ENCODE peak calls at places on chromosomes 1 and 21, in eight cellular contexts. One of them, this sample, is unnamed.

GRCh38 chr1:98402860-98403259 is 258.7 kb upstream of the SNX7 start:
- DNase-seq in mammary epithelial cell: no peak
- DNase-seq in stimulated activated naive B cell treated with anti-CD40 and anti-IgM and Interleukin-4, amounts not matched to agents 10 μg/mL and 1 μg/mL and 100 μg/mL, for 72 hours: no peak
- DNase-seq in activated CD4-positive, alpha-beta T cell treated with anti-CD3 and anti-CD28 coated beads, Interleukin-2, amount 10 ng/mL, durations not matched to agents 7 days and 5 days: no peak
- DNase-seq in activated T-helper 9 cell treated with anti-CD3 and anti-CD28 coated beads, Interleukin-2, amount 50 U/mL, for 16 hours: no peak
- DNase-seq in CD4-positive, alpha-beta T cell: no peak
- DNase-seq in upper lobe of right lung: no peak
- DNase-seq in HFFc6: no peak
- DNase-seq in this sample: no peak

GRCh38 chr1:175390522-175391247 is 198.1 kb upstream of the KIAA0040 start:
- DNase-seq in mammary epithelial cell: peak; percentile 13
- DNase-seq in stimulated activated naive B cell treated with anti-CD40 and anti-IgM and Interleukin-4, amounts not matched to agents 10 μg/mL and 1 μg/mL and 100 μg/mL, for 72 hours: no peak
- DNase-seq in activated CD4-positive, alpha-beta T cell treated with anti-CD3 and anti-CD28 coated beads, Interleukin-2, amount 10 ng/mL, durations not matched to agents 7 days and 5 days: no peak
- DNase-seq in activated T-helper 9 cell treated with anti-CD3 and anti-CD28 coated beads, Interleukin-2, amount 50 U/mL, for 16 hours: no peak
- DNase-seq in CD4-positive, alpha-beta T cell: no peak
- DNase-seq in upper lobe of right lung: no peak
- DNase-seq in HFFc6: no peak
- DNase-seq in this sample: no peak

GRCh38 chr1:55478742-55479141 is 263.6 kb upstream of the USP24 start:
- DNase-seq in mammary epithelial cell: peak; percentile 21
- DNase-seq in stimulated activated naive B cell treated with anti-CD40 and anti-IgM and Interleukin-4, amounts not matched to agents 10 μg/mL and 1 μg/mL and 100 μg/mL, for 72 hours: no peak
- DNase-seq in activated CD4-positive, alpha-beta T cell treated with anti-CD3 and anti-CD28 coated beads, Interleukin-2, amount 10 ng/mL, durations not matched to agents 7 days and 5 days: no peak
- DNase-seq in activated T-helper 9 cell treated with anti-CD3 and anti-CD28 coated beads, Interleukin-2, amount 50 U/mL, for 16 hours: no peak
- DNase-seq in CD4-positive, alpha-beta T cell: no peak
- DNase-seq in upper lobe of right lung: no peak
- DNase-seq in HFFc6: peak; percentile 31
- DNase-seq in this sample: no peak

GRCh38 chr1:2474933-2475371 is 1.1 kb upstream of the PLCH2 start:
- DNase-seq in mammary epithelial cell: no peak
- DNase-seq in stimulated activated naive B cell treated with anti-CD40 and anti-IgM and Interleukin-4, amounts not matched to agents 10 μg/mL and 1 μg/mL and 100 μg/mL, for 72 hours: no peak
- DNase-seq in activated CD4-positive, alpha-beta T cell treated with anti-CD3 and anti-CD28 coated beads, Interleukin-2, amount 10 ng/mL, durations not matched to agents 7 days and 5 days: no peak
- DNase-seq in activated T-helper 9 cell treated with anti-CD3 and anti-CD28 coated beads, Interleukin-2, amount 50 U/mL, for 16 hours: no peak
- DNase-seq in CD4-positive, alpha-beta T cell: no peak
- DNase-seq in upper lobe of right lung: no peak
- DNase-seq in HFFc6: no peak
- DNase-seq in this sample: no peak

GRCh38 chr1:206555473-206555935 is 48.2 kb downstream of the RASSF5 start:
- DNase-seq in mammary epithelial cell: no peak
- DNase-seq in stimulated activated naive B cell treated with anti-CD40 and anti-IgM and Interleukin-4, amounts not matched to agents 10 μg/mL and 1 μg/mL and 100 μg/mL, for 72 hours: no peak
- DNase-seq in activated CD4-positive, alpha-beta T cell treated with anti-CD3 and anti-CD28 coated beads, Interleukin-2, amount 10 ng/mL, durations not matched to agents 7 days and 5 days: no peak
- DNase-seq in activated T-helper 9 cell treated with anti-CD3 and anti-CD28 coated beads, Interleukin-2, amount 50 U/mL, for 16 hours: no peak
- DNase-seq in CD4-positive, alpha-beta T cell: no peak
- DNase-seq in upper lobe of right lung: no peak
- DNase-seq in HFFc6: no peak
- DNase-seq in this sample: no peak

GRCh38 chr1:23825762-23826522 is 713 bp upstream of the HMGCL start:
- DNase-seq in mammary epithelial cell: no peak
- DNase-seq in stimulated activated naive B cell treated with anti-CD40 and anti-IgM and Interleukin-4, amounts not matched to agents 10 μg/mL and 1 μg/mL and 100 μg/mL, for 72 hours: no peak
- DNase-seq in activated CD4-positive, alpha-beta T cell treated with anti-CD3 and anti-CD28 coated beads, Interleukin-2, amount 10 ng/mL, durations not matched to agents 7 days and 5 days: no peak
- DNase-seq in activated T-helper 9 cell treated with anti-CD3 and anti-CD28 coated beads, Interleukin-2, amount 50 U/mL, for 16 hours: no peak
- DNase-seq in CD4-positive, alpha-beta T cell: no peak
- DNase-seq in upper lobe of right lung: no peak
- DNase-seq in HFFc6: no peak
- DNase-seq in this sample: no peak

GRCh38 chr1:67833595-67833926 is 294 bp upstream of the GNG12 start:
- DNase-seq in mammary epithelial cell: no peak
- DNase-seq in stimulated activated naive B cell treated with anti-CD40 and anti-IgM and Interleukin-4, amounts not matched to agents 10 μg/mL and 1 μg/mL and 100 μg/mL, for 72 hours: no peak
- DNase-seq in activated CD4-positive, alpha-beta T cell treated with anti-CD3 and anti-CD28 coated beads, Interleukin-2, amount 10 ng/mL, durations not matched to agents 7 days and 5 days: no peak
- DNase-seq in activated T-helper 9 cell treated with anti-CD3 and anti-CD28 coated beads, Interleukin-2, amount 50 U/mL, for 16 hours: no peak
- DNase-seq in CD4-positive, alpha-beta T cell: no peak
- DNase-seq in upper lobe of right lung: no peak
- DNase-seq in HFFc6: peak; percentile 55
- DNase-seq in this sample: no peak

GRCh38 chr1:165717918-165718515 is 19.7 kb upstream of the ALDH9A1 start:
- DNase-seq in mammary epithelial cell: peak; percentile 52
- DNase-seq in stimulated activated naive B cell treated with anti-CD40 and anti-IgM and Interleukin-4, amounts not matched to agents 10 μg/mL and 1 μg/mL and 100 μg/mL, for 72 hours: peak; percentile 9
- DNase-seq in activated CD4-positive, alpha-beta T cell treated with anti-CD3 and anti-CD28 coated beads, Interleukin-2, amount 10 ng/mL, durations not matched to agents 7 days and 5 days: peak; percentile 65
- DNase-seq in activated T-helper 9 cell treated with anti-CD3 and anti-CD28 coated beads, Interleukin-2, amount 50 U/mL, for 16 hours: no peak
- DNase-seq in CD4-positive, alpha-beta T cell: no peak
- DNase-seq in upper lobe of right lung: no peak
- DNase-seq in HFFc6: peak; percentile 66
- DNase-seq in this sample: no peak

GRCh38 chr1:147264158-147264768 is 21.8 kb downstream of the CHD1L start:
- DNase-seq in mammary epithelial cell: peak; percentile 67
- DNase-seq in stimulated activated naive B cell treated with anti-CD40 and anti-IgM and Interleukin-4, amounts not matched to agents 10 μg/mL and 1 μg/mL and 100 μg/mL, for 72 hours: no peak
- DNase-seq in activated CD4-positive, alpha-beta T cell treated with anti-CD3 and anti-CD28 coated beads, Interleukin-2, amount 10 ng/mL, durations not matched to agents 7 days and 5 days: no peak
- DNase-seq in activated T-helper 9 cell treated with anti-CD3 and anti-CD28 coated beads, Interleukin-2, amount 50 U/mL, for 16 hours: no peak
- DNase-seq in CD4-positive, alpha-beta T cell: no peak
- DNase-seq in upper lobe of right lung: no peak
- DNase-seq in HFFc6: peak; percentile 65
- DNase-seq in this sample: no peak

GRCh38 chr1:67599085-67599484 is 85.9 kb upstream of the GADD45A start:
- DNase-seq in mammary epithelial cell: no peak
- DNase-seq in stimulated activated naive B cell treated with anti-CD40 and anti-IgM and Interleukin-4, amounts not matched to agents 10 μg/mL and 1 μg/mL and 100 μg/mL, for 72 hours: no peak
- DNase-seq in activated CD4-positive, alpha-beta T cell treated with anti-CD3 and anti-CD28 coated beads, Interleukin-2, amount 10 ng/mL, durations not matched to agents 7 days and 5 days: no peak
- DNase-seq in activated T-helper 9 cell treated with anti-CD3 and anti-CD28 coated beads, Interleukin-2, amount 50 U/mL, for 16 hours: no peak
- DNase-seq in CD4-positive, alpha-beta T cell: no peak
- DNase-seq in upper lobe of right lung: no peak
- DNase-seq in HFFc6: peak; percentile 22
- DNase-seq in this sample: no peak

GRCh38 chr1:116934586-116935207 is 25.0 kb downstream of the PTGFRN start:
- DNase-seq in mammary epithelial cell: no peak
- DNase-seq in stimulated activated naive B cell treated with anti-CD40 and anti-IgM and Interleukin-4, amounts not matched to agents 10 μg/mL and 1 μg/mL and 100 μg/mL, for 72 hours: no peak
- DNase-seq in activated CD4-positive, alpha-beta T cell treated with anti-CD3 and anti-CD28 coated beads, Interleukin-2, amount 10 ng/mL, durations not matched to agents 7 days and 5 days: no peak
- DNase-seq in activated T-helper 9 cell treated with anti-CD3 and anti-CD28 coated beads, Interleukin-2, amount 50 U/mL, for 16 hours: no peak
- DNase-seq in CD4-positive, alpha-beta T cell: no peak
- DNase-seq in upper lobe of right lung: no peak
- DNase-seq in HFFc6: no peak
- DNase-seq in this sample: no peak

GRCh38 chr21:35371217-35371616 is 322.1 kb upstream of the RUNX1 start:
- DNase-seq in mammary epithelial cell: no peak
- DNase-seq in stimulated activated naive B cell treated with anti-CD40 and anti-IgM and Interleukin-4, amounts not matched to agents 10 μg/mL and 1 μg/mL and 100 μg/mL, for 72 hours: no peak
- DNase-seq in activated CD4-positive, alpha-beta T cell treated with anti-CD3 and anti-CD28 coated beads, Interleukin-2, amount 10 ng/mL, durations not matched to agents 7 days and 5 days: no peak
- DNase-seq in activated T-helper 9 cell treated with anti-CD3 and anti-CD28 coated beads, Interleukin-2, amount 50 U/mL, for 16 hours: no peak
- DNase-seq in CD4-positive, alpha-beta T cell: no peak
- DNase-seq in upper lobe of right lung: no peak
- DNase-seq in HFFc6: no peak
- DNase-seq in this sample: no peak

GRCh38 chr1:231949277-231950122 is 322.9 kb downstream of the DISC1 start:
- DNase-seq in mammary epithelial cell: no peak
- DNase-seq in stimulated activated naive B cell treated with anti-CD40 and anti-IgM and Interleukin-4, amounts not matched to agents 10 μg/mL and 1 μg/mL and 100 μg/mL, for 72 hours: no peak
- DNase-seq in activated CD4-positive, alpha-beta T cell treated with anti-CD3 and anti-CD28 coated beads, Interleukin-2, amount 10 ng/mL, durations not matched to agents 7 days and 5 days: no peak
- DNase-seq in activated T-helper 9 cell treated with anti-CD3 and anti-CD28 coated beads, Interleukin-2, amount 50 U/mL, for 16 hours: no peak
- DNase-seq in CD4-positive, alpha-beta T cell: no peak
- DNase-seq in upper lobe of right lung: no peak
- DNase-seq in HFFc6: no peak
- DNase-seq in this sample: no peak

GRCh38 chr1:59214764-59215208 is 82.1 kb upstream of the FGGY start:
- DNase-seq in mammary epithelial cell: no peak
- DNase-seq in stimulated activated naive B cell treated with anti-CD40 and anti-IgM and Interleukin-4, amounts not matched to agents 10 μg/mL and 1 μg/mL and 100 μg/mL, for 72 hours: no peak
- DNase-seq in activated CD4-positive, alpha-beta T cell treated with anti-CD3 and anti-CD28 coated beads, Interleukin-2, amount 10 ng/mL, durations not matched to agents 7 days and 5 days: no peak
- DNase-seq in activated T-helper 9 cell treated with anti-CD3 and anti-CD28 coated beads, Interleukin-2, amount 50 U/mL, for 16 hours: no peak
- DNase-seq in CD4-positive, alpha-beta T cell: no peak
- DNase-seq in upper lobe of right lung: peak; percentile 74
- DNase-seq in HFFc6: no peak
- DNase-seq in this sample: no peak

GRCh38 chr1:223513309-223513708 is 120.1 kb downstream of the CCDC185 start:
- DNase-seq in mammary epithelial cell: no peak
- DNase-seq in stimulated activated naive B cell treated with anti-CD40 and anti-IgM and Interleukin-4, amounts not matched to agents 10 μg/mL and 1 μg/mL and 100 μg/mL, for 72 hours: no peak
- DNase-seq in activated CD4-positive, alpha-beta T cell treated with anti-CD3 and anti-CD28 coated beads, Interleukin-2, amount 10 ng/mL, durations not matched to agents 7 days and 5 days: no peak
- DNase-seq in activated T-helper 9 cell treated with anti-CD3 and anti-CD28 coated beads, Interleukin-2, amount 50 U/mL, for 16 hours: no peak
- DNase-seq in CD4-positive, alpha-beta T cell: no peak
- DNase-seq in upper lobe of right lung: no peak
- DNase-seq in HFFc6: no peak
- DNase-seq in this sample: no peak

GRCh38 chr1:41762251-41762650 is 156.5 kb downstream of the HIVEP3 start:
- DNase-seq in mammary epithelial cell: no peak
- DNase-seq in stimulated activated naive B cell treated with anti-CD40 and anti-IgM and Interleukin-4, amounts not matched to agents 10 μg/mL and 1 μg/mL and 100 μg/mL, for 72 hours: no peak
- DNase-seq in activated CD4-positive, alpha-beta T cell treated with anti-CD3 and anti-CD28 coated beads, Interleukin-2, amount 10 ng/mL, durations not matched to agents 7 days and 5 days: no peak
- DNase-seq in activated T-helper 9 cell treated with anti-CD3 and anti-CD28 coated beads, Interleukin-2, amount 50 U/mL, for 16 hours: no peak
- DNase-seq in CD4-positive, alpha-beta T cell: no peak
- DNase-seq in upper lobe of right lung: no peak
- DNase-seq in HFFc6: no peak
- DNase-seq in this sample: no peak

GRCh38 chr1:78104322-78104721 is 58.6 kb downstream of the GIPC2 start:
- DNase-seq in mammary epithelial cell: no peak
- DNase-seq in stimulated activated naive B cell treated with anti-CD40 and anti-IgM and Interleukin-4, amounts not matched to agents 10 μg/mL and 1 μg/mL and 100 μg/mL, for 72 hours: no peak
- DNase-seq in activated CD4-positive, alpha-beta T cell treated with anti-CD3 and anti-CD28 coated beads, Interleukin-2, amount 10 ng/mL, durations not matched to agents 7 days and 5 days: no peak
- DNase-seq in activated T-helper 9 cell treated with anti-CD3 and anti-CD28 coated beads, Interleukin-2, amount 50 U/mL, for 16 hours: no peak
- DNase-seq in CD4-positive, alpha-beta T cell: no peak
- DNase-seq in upper lobe of right lung: no peak
- DNase-seq in HFFc6: peak; percentile 76
- DNase-seq in this sample: no peak

GRCh38 chr1:83822206-83822605 is 176.7 kb downstream of the TTLL7 start:
- DNase-seq in mammary epithelial cell: no peak
- DNase-seq in stimulated activated naive B cell treated with anti-CD40 and anti-IgM and Interleukin-4, amounts not matched to agents 10 μg/mL and 1 μg/mL and 100 μg/mL, for 72 hours: no peak
- DNase-seq in activated CD4-positive, alpha-beta T cell treated with anti-CD3 and anti-CD28 coated beads, Interleukin-2, amount 10 ng/mL, durations not matched to agents 7 days and 5 days: no peak
- DNase-seq in activated T-helper 9 cell treated with anti-CD3 and anti-CD28 coated beads, Interleukin-2, amount 50 U/mL, for 16 hours: no peak
- DNase-seq in CD4-positive, alpha-beta T cell: no peak
- DNase-seq in upper lobe of right lung: no peak
- DNase-seq in HFFc6: peak; percentile 46
- DNase-seq in this sample: no peak

GRCh38 chr21:38310619-38311018 is 53.8 kb downstream of the KCNJ15 start:
- DNase-seq in mammary epithelial cell: peak; percentile 68
- DNase-seq in stimulated activated naive B cell treated with anti-CD40 and anti-IgM and Interleukin-4, amounts not matched to agents 10 μg/mL and 1 μg/mL and 100 μg/mL, for 72 hours: no peak
- DNase-seq in activated CD4-positive, alpha-beta T cell treated with anti-CD3 and anti-CD28 coated beads, Interleukin-2, amount 10 ng/mL, durations not matched to agents 7 days and 5 days: no peak
- DNase-seq in activated T-helper 9 cell treated with anti-CD3 and anti-CD28 coated beads, Interleukin-2, amount 50 U/mL, for 16 hours: no peak
- DNase-seq in CD4-positive, alpha-beta T cell: no peak
- DNase-seq in upper lobe of right lung: no peak
- DNase-seq in HFFc6: peak; percentile 68
- DNase-seq in this sample: no peak

GRCh38 chr1:111463029-111463683 is 10.6 kb upstream of the C1orf162 start:
- DNase-seq in mammary epithelial cell: peak; percentile 19
- DNase-seq in stimulated activated naive B cell treated with anti-CD40 and anti-IgM and Interleukin-4, amounts not matched to agents 10 μg/mL and 1 μg/mL and 100 μg/mL, for 72 hours: no peak
- DNase-seq in activated CD4-positive, alpha-beta T cell treated with anti-CD3 and anti-CD28 coated beads, Interleukin-2, amount 10 ng/mL, durations not matched to agents 7 days and 5 days: no peak
- DNase-seq in activated T-helper 9 cell treated with anti-CD3 and anti-CD28 coated beads, Interleukin-2, amount 50 U/mL, for 16 hours: no peak
- DNase-seq in CD4-positive, alpha-beta T cell: no peak
- DNase-seq in upper lobe of right lung: no peak
- DNase-seq in HFFc6: no peak
- DNase-seq in this sample: peak; percentile 20

GRCh38 chr1:43930168-43930948 is 3.2 kb upstream of the ARTN start:
- DNase-seq in mammary epithelial cell: no peak
- DNase-seq in stimulated activated naive B cell treated with anti-CD40 and anti-IgM and Interleukin-4, amounts not matched to agents 10 μg/mL and 1 μg/mL and 100 μg/mL, for 72 hours: no peak
- DNase-seq in activated CD4-positive, alpha-beta T cell treated with anti-CD3 and anti-CD28 coated beads, Interleukin-2, amount 10 ng/mL, durations not matched to agents 7 days and 5 days: peak; percentile 31
- DNase-seq in activated T-helper 9 cell treated with anti-CD3 and anti-CD28 coated beads, Interleukin-2, amount 50 U/mL, for 16 hours: no peak
- DNase-seq in CD4-positive, alpha-beta T cell: no peak
- DNase-seq in upper lobe of right lung: no peak
- DNase-seq in HFFc6: no peak
- DNase-seq in this sample: no peak

GRCh38 chr1:50969611-50970507 is at the start of gene CDKN2C:
- DNase-seq in mammary epithelial cell: peak; percentile 85
- DNase-seq in stimulated activated naive B cell treated with anti-CD40 and anti-IgM and Interleukin-4, amounts not matched to agents 10 μg/mL and 1 μg/mL and 100 μg/mL, for 72 hours: peak; percentile 27
- DNase-seq in activated CD4-positive, alpha-beta T cell treated with anti-CD3 and anti-CD28 coated beads, Interleukin-2, amount 10 ng/mL, durations not matched to agents 7 days and 5 days: peak; percentile 75
- DNase-seq in activated T-helper 9 cell treated with anti-CD3 and anti-CD28 coated beads, Interleukin-2, amount 50 U/mL, for 16 hours: peak; percentile 18
- DNase-seq in CD4-positive, alpha-beta T cell: peak; percentile 47
- DNase-seq in upper lobe of right lung: peak; percentile 76
- DNase-seq in HFFc6: peak; percentile 92
- DNase-seq in this sample: peak; percentile 32

GRCh38 chr1:67227196-67227595 is 60.9 kb downstream of the IL23R start:
- DNase-seq in mammary epithelial cell: peak; percentile 81
- DNase-seq in stimulated activated naive B cell treated with anti-CD40 and anti-IgM and Interleukin-4, amounts not matched to agents 10 μg/mL and 1 μg/mL and 100 μg/mL, for 72 hours: no peak
- DNase-seq in activated CD4-positive, alpha-beta T cell treated with anti-CD3 and anti-CD28 coated beads, Interleukin-2, amount 10 ng/mL, durations not matched to agents 7 days and 5 days: no peak
- DNase-seq in activated T-helper 9 cell treated with anti-CD3 and anti-CD28 coated beads, Interleukin-2, amount 50 U/mL, for 16 hours: no peak
- DNase-seq in CD4-positive, alpha-beta T cell: no peak
- DNase-seq in upper lobe of right lung: no peak
- DNase-seq in HFFc6: no peak
- DNase-seq in this sample: no peak

GRCh38 chr1:204268101-204268500 is 54.3 kb upstream of the GOLT1A start:
- DNase-seq in mammary epithelial cell: no peak
- DNase-seq in stimulated activated naive B cell treated with anti-CD40 and anti-IgM and Interleukin-4, amounts not matched to agents 10 μg/mL and 1 μg/mL and 100 μg/mL, for 72 hours: no peak
- DNase-seq in activated CD4-positive, alpha-beta T cell treated with anti-CD3 and anti-CD28 coated beads, Interleukin-2, amount 10 ng/mL, durations not matched to agents 7 days and 5 days: no peak
- DNase-seq in activated T-helper 9 cell treated with anti-CD3 and anti-CD28 coated beads, Interleukin-2, amount 50 U/mL, for 16 hours: no peak
- DNase-seq in CD4-positive, alpha-beta T cell: no peak
- DNase-seq in upper lobe of right lung: peak; percentile 56
- DNase-seq in HFFc6: no peak
- DNase-seq in this sample: no peak

GRCh38 chr1:41792485-41792770 is 126.3 kb downstream of the HIVEP3 start:
- DNase-seq in mammary epithelial cell: no peak
- DNase-seq in stimulated activated naive B cell treated with anti-CD40 and anti-IgM and Interleukin-4, amounts not matched to agents 10 μg/mL and 1 μg/mL and 100 μg/mL, for 72 hours: no peak
- DNase-seq in activated CD4-positive, alpha-beta T cell treated with anti-CD3 and anti-CD28 coated beads, Interleukin-2, amount 10 ng/mL, durations not matched to agents 7 days and 5 days: no peak
- DNase-seq in activated T-helper 9 cell treated with anti-CD3 and anti-CD28 coated beads, Interleukin-2, amount 50 U/mL, for 16 hours: no peak
- DNase-seq in CD4-positive, alpha-beta T cell: no peak
- DNase-seq in upper lobe of right lung: no peak
- DNase-seq in HFFc6: no peak
- DNase-seq in this sample: no peak

GRCh38 chr21:42414928-42415769 is 11.4 kb downstream of the UBASH3A start:
- DNase-seq in mammary epithelial cell: peak; percentile 93
- DNase-seq in stimulated activated naive B cell treated with anti-CD40 and anti-IgM and Interleukin-4, amounts not matched to agents 10 μg/mL and 1 μg/mL and 100 μg/mL, for 72 hours: peak; percentile 90
- DNase-seq in activated CD4-positive, alpha-beta T cell treated with anti-CD3 and anti-CD28 coated beads, Interleukin-2, amount 10 ng/mL, durations not matched to agents 7 days and 5 days: peak; percentile 84
- DNase-seq in activated T-helper 9 cell treated with anti-CD3 and anti-CD28 coated beads, Interleukin-2, amount 50 U/mL, for 16 hours: peak; percentile 88
- DNase-seq in CD4-positive, alpha-beta T cell: peak; percentile 91
- DNase-seq in upper lobe of right lung: peak; percentile 59
- DNase-seq in HFFc6: no peak
- DNase-seq in this sample: peak; percentile 94

GRCh38 chr1:178489399-178489798 is 7.4 kb downstream of the CLEC20A start:
- DNase-seq in mammary epithelial cell: no peak
- DNase-seq in stimulated activated naive B cell treated with anti-CD40 and anti-IgM and Interleukin-4, amounts not matched to agents 10 μg/mL and 1 μg/mL and 100 μg/mL, for 72 hours: no peak
- DNase-seq in activated CD4-positive, alpha-beta T cell treated with anti-CD3 and anti-CD28 coated beads, Interleukin-2, amount 10 ng/mL, durations not matched to agents 7 days and 5 days: no peak
- DNase-seq in activated T-helper 9 cell treated with anti-CD3 and anti-CD28 coated beads, Interleukin-2, amount 50 U/mL, for 16 hours: no peak
- DNase-seq in CD4-positive, alpha-beta T cell: no peak
- DNase-seq in upper lobe of right lung: no peak
- DNase-seq in HFFc6: no peak
- DNase-seq in this sample: no peak